ENCODE peak calls at places on chromosomes 2 and 18, in five cellular contexts. K is breast epithelium, N is Calu3, P is spleen, U is uterus. C is an unnamed sample.

GRCh38 chr2:148259674-148260073 is 238.8 kb downstream of the MBD5 start:
- DNase-seq in K (no peak), N (no peak), P (no peak), U (no peak), C (no peak)

GRCh38 chr2:182715121-182715895 is 749 bp upstream of the DNAJC10 start:
- DNase-seq in K (no peak), N (no peak), P (no peak), U (no peak), C (no peak)

GRCh38 chr2:7456762-7457161 is 539.5 kb downstream of the RNF144A start:
- DNase-seq in K (no peak), N (no peak), P (no peak), U (no peak), C (no peak)

GRCh38 chr18:26745288-26745975 is 120.1 kb downstream of the AQP4 start:
- DNase-seq in K (peak; percentile 53), N (no peak), P (no peak), U (no peak), C (no peak)

GRCh38 chr2:74619651-74620297 is 28.4 kb downstream of the M1AP start:
- DNase-seq in K (no peak), N (no peak), P (no peak), U (no peak), C (no peak)

GRCh38 chr2:189581354-189582139 is 961 bp upstream of the SLC40A1 start:
- DNase-seq in K (no peak), N (peak; percentile 42), P (peak; percentile 56), U (no peak), C (no peak)

GRCh38 chr2:68860111-68860510 is 11.1 kb downstream of the BMP10 start:
- DNase-seq in K (no peak), N (no peak), P (no peak), U (no peak), C (no peak)

GRCh38 chr18:69725855-69726508 is 221.7 kb downstream of the CD226 start:
- DNase-seq in K (no peak), N (no peak), P (no peak), U (no peak), C (no peak)

GRCh38 chr2:24353933-24354332 is 6.4 kb downstream of the ITSN2 start:
- DNase-seq in K (no peak), N (no peak), P (no peak), U (no peak), C (no peak)

GRCh38 chr2:201451330-201452057 is at the start of the genes STRADB and TRAK2:
- DNase-seq in K (peak; percentile 87), N (peak; percentile 93), P (peak; percentile 99), U (peak; percentile 93), C (peak; percentile 94)
- TF ChIP-seq CTCF in K (peak; percentile 18), N (peak; percentile 25), P (peak; percentile 67), U (peak; percentile 42), C (peak; percentile 30)

GRCh38 chr2:235765181-235765820 is 271.5 kb downstream of the AGAP1 start:
- DNase-seq in K (no peak), N (no peak), P (no peak), U (peak; percentile 75), C (no peak)

GRCh38 chr2:235769046-235769445 is 275.2 kb downstream of the AGAP1 start:
- DNase-seq in K (no peak), N (no peak), P (no peak), U (no peak), C (no peak)

GRCh38 chr2:235766206-235766794 is 272.5 kb downstream of the AGAP1 start:
- DNase-seq in K (no peak), N (peak; percentile 58), P (no peak), U (peak; percentile 68), C (no peak)

GRCh38 chr2:235770909-235771820 is 277.3 kb downstream of the AGAP1 start:
- DNase-seq in K (no peak), N (no peak), P (no peak), U (no peak), C (no peak)

DNA sequence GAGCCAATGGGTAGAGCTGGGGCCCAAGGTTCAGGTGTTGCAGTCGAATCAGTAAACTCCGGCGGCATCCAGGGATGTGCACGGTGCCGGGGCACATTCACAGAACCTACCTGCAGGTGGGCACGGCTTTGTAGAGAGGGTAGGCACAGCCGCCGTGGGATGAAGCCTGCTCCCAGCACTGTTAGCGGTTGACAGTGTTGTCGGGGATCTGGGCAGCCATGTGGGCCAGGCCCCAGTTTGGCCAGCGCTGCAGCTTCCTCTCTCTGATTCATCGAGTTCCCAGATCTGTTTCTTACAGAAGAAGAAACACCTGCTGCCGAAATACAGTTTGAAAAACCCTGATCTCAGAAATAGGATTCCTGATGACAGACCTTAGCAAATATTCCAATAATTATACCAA is 274.8 kb downstream of the AGAP1 start:
- DNase-seq in K (no peak), N (no peak), P (no peak), U (no peak), C (no peak)
- TF ChIP-seq CTCF in K (no peak), N (no peak), P (no peak), U (no peak), C (no peak)

DNA sequence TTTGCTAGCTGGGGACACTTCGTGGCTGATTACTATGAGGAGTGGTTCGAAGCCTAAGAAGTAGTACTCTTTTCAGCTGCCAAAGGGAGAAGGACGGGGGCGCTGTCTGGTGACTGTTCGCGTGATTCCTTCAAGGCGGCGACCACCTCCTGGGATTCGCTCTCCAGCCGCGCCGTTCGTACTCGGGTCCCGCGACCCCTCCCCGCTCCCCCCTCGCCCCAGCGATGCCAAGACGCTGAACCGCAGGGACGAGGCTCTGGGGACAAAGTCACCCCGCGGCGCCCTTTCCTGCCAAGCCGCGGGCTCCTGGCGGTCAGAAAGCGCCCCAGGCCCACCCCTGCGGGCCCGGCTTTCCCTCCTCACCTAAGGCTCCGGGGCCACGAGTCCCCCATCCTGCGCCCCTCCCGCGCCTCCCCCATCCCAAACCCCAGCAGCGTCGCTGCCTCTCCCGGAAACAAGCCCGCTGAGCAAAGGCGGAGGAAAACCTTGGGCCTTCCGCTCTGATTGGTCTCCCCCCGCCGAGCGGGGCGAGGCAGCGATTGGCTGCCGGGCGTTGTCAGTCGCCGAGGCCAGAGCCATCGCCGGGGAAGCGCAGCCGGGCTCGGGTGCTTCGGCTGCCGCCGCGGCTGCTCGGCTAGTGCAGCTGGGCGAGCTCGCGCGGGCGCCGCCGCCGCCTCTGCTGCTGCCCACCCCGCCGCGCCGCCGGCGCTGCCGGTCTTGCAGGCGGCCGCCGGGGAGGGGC is 404.3 kb downstream of the XIRP2 start:
- DNase-seq in K (peak; percentile 83), N (peak; percentile 89), P (peak; percentile 90), U (peak; percentile 86), C (peak; percentile 54)
- TF ChIP-seq CTCF in K (no peak), N (peak; percentile 42), P (peak; percentile 28), U (peak; percentile 31), C (peak; percentile 19)

GRCh38 chr2:46023165-46023854 is 273.9 kb upstream of the EPAS1 start:
- DNase-seq in K (no peak), N (no peak), P (no peak), U (no peak), C (no peak)

GRCh38 chr2:46014911-46015654 is 282.1 kb upstream of the EPAS1 start:
- DNase-seq in K (no peak), N (no peak), P (no peak), U (no peak), C (no peak)

GRCh38 chr2:46015671-46016070 is 281.5 kb upstream of the EPAS1 start:
- DNase-seq in K (no peak), N (no peak), P (no peak), U (no peak), C (no peak)

GRCh38 chr2:46020416-46020815 is 276.8 kb upstream of the EPAS1 start:
- DNase-seq in K (no peak), N (no peak), P (no peak), U (no peak), C (no peak)

GRCh38 chr2:46018773-46019593 is 278.2 kb upstream of the EPAS1 start:
- DNase-seq in K (no peak), N (no peak), P (no peak), U (no peak), C (no peak)
- TF ChIP-seq CTCF in K (no peak), N (no peak), P (no peak), U (no peak), C (no peak)

GRCh38 chr2:14831458-14831857 is 198.9 kb downstream of the LRATD1 start:
- DNase-seq in K (no peak), N (no peak), P (no peak), U (no peak), C (no peak)
- TF ChIP-seq CTCF in K (no peak), N (no peak), P (no peak), U (no peak), C (no peak)

C was measured in CD14-positive monocyte.